ENCODE peak calls at places on chromosome 2, in ten cellular contexts. D is T-helper 2 cell; J is activated CD4-positive, alpha-beta T cell treated with anti-CD3 and anti-CD28 coated beads, Interleukin-2, amount 10 ng/mL, durations not matched to agents 7 days and 5 days; L is hippocampal formation; O is NCI-H524 treated with DMSO at 0.1 percent for 48 hours; T is Karpas-422; P is activated T-helper 1 cell treated with anti-CD3 and anti-CD28 coated beads, Interleukin-2, amount 50 U/mL, for 16 hours; M is endodermal cell; C is AG04449; B is pulmonary artery endothelial cell. Q is an unnamed sample.

GRCh38 chr2:38203455-38203810 is 127.5 kb upstream of the CYP1B1 start:
- DNase-seq in P (no peak), M (no peak), D (no peak), L (no peak), J (no peak), B (no peak), O (no peak), T (no peak), C (no peak), Q (no peak)

GRCh38 chr2:28997237-28997846 is 16.2 kb downstream of the TOGARAM2 start:
- DNase-seq in L (no peak), D (no peak), O (no peak), M (no peak), C (no peak), B (no peak), T (no peak), J (no peak), P (no peak), Q (no peak)

GRCh38 chr2:239706407-239706806 is 305.6 kb upstream of the HDAC4 start:
- DNase-seq in P (no peak), C (no peak), T (no peak), B (no peak), J (no peak), D (no peak), L (no peak), M (peak; percentile 53), O (no peak), Q (no peak)

GRCh38 chr2:31446848-31447247 is 32.3 kb upstream of the XDH start:
- DNase-seq in C (peak; percentile 71), T (no peak), D (no peak), M (no peak), O (no peak), J (no peak), P (no peak), B (no peak), L (no peak), Q (no peak)

GRCh38 chr2:224268441-224268840 is 133.5 kb downstream of the FAM124B start:
- DNase-seq in D (no peak), C (peak; percentile 75), J (no peak), P (no peak), L (no peak), O (no peak), B (peak; percentile 15), M (no peak), T (no peak), Q (no peak)

GRCh38 chr2:24613154-24613814 is 122.2 kb downstream of the NCOA1 start:
- DNase-seq in B (peak; percentile 13), T (peak; percentile 85), P (no peak), J (peak; percentile 62), L (no peak), M (peak; percentile 82), O (no peak), D (no peak), C (no peak), Q (no peak)

GRCh38 chr2:23198316-23199114 is 186.5 kb upstream of the KLHL29 start:
- DNase-seq in J (no peak), P (no peak), O (no peak), T (no peak), L (no peak), B (no peak), D (no peak), M (no peak), C (no peak), Q (no peak)

GRCh38 chr2:236295481-236295880 is 31.3 kb upstream of the ASB18 start:
- DNase-seq in P (no peak), B (no peak), M (no peak), J (no peak), D (no peak), L (no peak), O (no peak), T (no peak), C (no peak), Q (no peak)

GRCh38 chr2:23541453-23542334 is 156.7 kb downstream of the KLHL29 start:
- DNase-seq in D (no peak), B (no peak), L (no peak), O (peak; percentile 92), C (no peak), T (no peak), P (no peak), J (no peak), M (no peak), Q (no peak)

GRCh38 chr2:170928036-170928823 is 823 bp upstream of the GORASP2 start:
- DNase-seq in T (peak; percentile 48), D (no peak), B (no peak), M (peak; percentile 67), L (no peak), C (no peak), J (no peak), O (no peak), P (no peak), Q (no peak)

GRCh38 chr2:101140237-101140636 is 10.9 kb downstream of the TBC1D8 start:
- DNase-seq in L (no peak), O (no peak), T (no peak), B (no peak), P (no peak), D (no peak), J (no peak), M (no peak), C (no peak), Q (no peak)

GRCh38 chr2:96580771-96581170 is 44.2 kb downstream of the ARID5A start:
- DNase-seq in O (no peak), C (no peak), D (no peak), M (peak; percentile 85), B (no peak), L (no peak), P (no peak), J (no peak), T (peak; percentile 58), Q (no peak)

GRCh38 chr2:19876751-19877150 is 25.0 kb downstream of the TTC32 start:
- DNase-seq in L (no peak), O (no peak), B (no peak), P (no peak), T (no peak), D (no peak), J (no peak), M (peak; percentile 9), C (no peak), Q (no peak)

GRCh38 chr2:134231965-134232340 is 21.9 kb upstream of the MGAT5 start:
- DNase-seq in M (no peak), T (no peak), L (no peak), J (no peak), O (no peak), D (no peak), B (no peak), C (no peak), P (no peak), Q (no peak)

GRCh38 chr2:240925576-240926515 is 19.7 kb downstream of the CROCC2 start:
- DNase-seq in M (peak; percentile 54), B (no peak), P (no peak), T (no peak), J (no peak), D (no peak), L (no peak), C (no peak), O (no peak), Q (no peak)

GRCh38 chr2:206004004-206004693 is 81.8 kb downstream of the INO80D start:
- DNase-seq in O (no peak), T (peak; percentile 74), J (peak; percentile 32), L (no peak), M (peak; percentile 91), C (no peak), P (no peak), D (no peak), B (no peak), Q (no peak)

GRCh38 chr2:211396815-211397214 is 840.4 kb downstream of the CPS1 start:
- DNase-seq in L (no peak), C (no peak), J (no peak), T (no peak), B (no peak), M (no peak), O (peak; percentile 3), P (no peak), D (no peak), Q (no peak)

GRCh38 chr2:231399853-231400667 is 4.5 kb downstream of the B3GNT7 start:
- DNase-seq in O (peak; percentile 14), L (no peak), P (no peak), C (no peak), J (no peak), M (no peak), D (no peak), B (no peak), T (no peak), Q (no peak)

GRCh38 chr2:229520582-229521221 is 193.7 kb downstream of the DNER start:
- DNase-seq in M (no peak), C (no peak), B (no peak), D (no peak), P (no peak), T (no peak), L (no peak), J (no peak), O (no peak), Q (no peak)